ENCODE peak calls at places on chromosomes 1 and 21, in nine cellular contexts. J is astrocyte of the spinal cord; W is psoas muscle; I is spleen; Q is AG10803; L is mammary epithelial cell; S is tibial nerve; V is CD8-positive, alpha-beta T cell; G is A549. T is an unnamed sample.

GRCh38 chr1:23699280-23700179 is 7.9 kb downstream of the RPL11 start:
- DNase-seq in Q (no peak), I (no peak), J (no peak), G (no peak), V (no peak), S (no peak), W (no peak), L (peak), T (no peak)

GRCh38 chr1:224450164-224450955 is 15.8 kb upstream of the WDR26 start:
- DNase-seq in S (no peak), V (peak), G (no peak), W (no peak), L (no peak), I (no peak), Q (no peak), J (no peak), T (no peak)

GRCh38 chr1:20893931-20894330 is 106.8 kb upstream of the HP1BP3 start:
- DNase-seq in V (no peak), L (peak), Q (no peak), I (no peak), G (no peak), J (no peak), W (no peak), S (no peak), T (no peak)

GRCh38 chr1:212699104-212699838 is 369 bp downstream of the BATF3 start:
- DNase-seq in Q (peak), G (peak), I (peak), L (no peak), W (peak), S (no peak), V (peak), J (peak), T (no peak)

GRCh38 chr1:19398309-19398760 is 86.2 kb downstream of the SLC66A1 start:
- DNase-seq in L (peak), V (no peak), Q (peak), I (no peak), S (no peak), W (no peak), J (peak), G (no peak), T (no peak)

GRCh38 chr1:43549921-43550597 is 19.4 kb downstream of the PTPRF start:
- DNase-seq in L (peak), G (no peak), Q (no peak), I (no peak), V (no peak), J (no peak), W (no peak), S (peak), T (no peak)

GRCh38 chr1:48036693-48037386 is 39.7 kb upstream of the TRABD2B start:
- DNase-seq in G (no peak), V (no peak), S (no peak), J (peak), W (no peak), Q (peak), L (peak), I (no peak), T (no peak)

GRCh38 chr1:118934706-118935105 is 53.4 kb downstream of the TBX15 start:
- DNase-seq in L (no peak), S (no peak), Q (peak), W (no peak), G (no peak), V (no peak), J (peak), I (no peak), T (no peak)

GRCh38 chr1:77281491-77282186 is at the start of gene AK5:
- DNase-seq in L (peak), I (peak), J (peak), S (no peak), V (peak), G (peak), Q (peak), W (peak), T (no peak)

GRCh38 chr1:183635112-183635605 is 424 bp downstream of the ARPC5 start:
- DNase-seq in G (no peak), L (no peak), I (peak), J (no peak), Q (peak), S (no peak), V (no peak), W (peak), T (no peak)

GRCh38 chr1:149962039-149962647 is 25.5 kb upstream of the MTMR11 start:
- DNase-seq in W (no peak), L (peak), Q (peak), G (peak), S (peak), J (peak), V (peak), I (no peak), T (peak)

GRCh38 chr1:40662864-40663263 is 2.6 kb downstream of the RIMS3 start:
- DNase-seq in L (peak), G (no peak), J (peak), Q (peak), W (no peak), I (no peak), V (no peak), S (no peak), T (no peak)

GRCh38 chr1:87061742-87062156 is 147.3 kb downstream of the HS2ST1 start:
- DNase-seq in W (no peak), L (peak), Q (peak), I (no peak), J (peak), G (no peak), V (no peak), S (no peak), T (no peak)

GRCh38 chr1:212179394-212180076 is 105.7 kb upstream of the PPP2R5A start:
- DNase-seq in S (no peak), I (no peak), G (peak), V (no peak), Q (peak), J (peak), L (peak), W (no peak), T (no peak)

GRCh38 chr1:194372266-194372665 is 1185.9 kb upstream of the B3GALT2 start:
- DNase-seq in Q (no peak), L (no peak), G (no peak), S (no peak), J (no peak), V (no peak), W (no peak), I (no peak), T (no peak)

GRCh38 chr1:1048765-1049164 is 25.3 kb downstream of the RNF223 start:
- DNase-seq in S (no peak), V (no peak), I (no peak), G (no peak), J (no peak), Q (no peak), L (no peak), W (no peak), T (no peak)

GRCh38 chr1:92623187-92623778 is 136.6 kb upstream of the GFI1 start:
- DNase-seq in S (no peak), W (no peak), G (peak), L (no peak), V (no peak), J (peak), I (no peak), Q (peak), T (no peak)

GRCh38 chr1:212415107-212415841 is 588 bp upstream of the PACC1 start:
- DNase-seq in S (no peak), J (no peak), L (no peak), G (no peak), V (no peak), Q (no peak), W (no peak), I (no peak), T (no peak)

GRCh38 chr1:182662121-182662890 is 22.1 kb downstream of the RGS8 start:
- DNase-seq in Q (no peak), W (no peak), J (no peak), S (no peak), V (no peak), I (no peak), G (no peak), L (no peak), T (no peak)

GRCh38 chr1:55547441-55547840 is 332.3 kb upstream of the USP24 start:
- DNase-seq in L (no peak), G (no peak), S (no peak), V (no peak), W (no peak), Q (peak), J (no peak), I (no peak), T (no peak)

GRCh38 chr1:165666152-165666551 is 32.2 kb downstream of the ALDH9A1 start:
- DNase-seq in L (no peak), S (no peak), V (no peak), I (no peak), W (no peak), Q (peak), J (no peak), G (no peak), T (no peak)

GRCh38 chr1:94069649-94070285 is 51.2 kb downstream of the ABCA4 start:
- DNase-seq in V (no peak), L (no peak), J (no peak), I (no peak), Q (peak), S (no peak), G (peak), W (no peak), T (no peak)

GRCh38 chr1:13899856-13900255 is 199.9 kb downstream of the PRDM2 start:
- DNase-seq in J (no peak), S (no peak), I (no peak), L (no peak), G (no peak), V (no peak), W (no peak), Q (peak), T (no peak)

GRCh38 chr1:82161651-82162238 is 361.0 kb downstream of the ADGRL2 start:
- DNase-seq in S (no peak), L (no peak), W (no peak), G (no peak), Q (no peak), V (no peak), I (no peak), J (peak), T (no peak)

GRCh38 chr21:46295177-46295711 is 9.1 kb downstream of the YBEY start:
- DNase-seq in Q (peak), V (no peak), I (no peak), W (peak), J (peak), G (no peak), S (no peak), L (no peak), T (no peak)

GRCh38 chr1:114094303-114094663 is 59.4 kb downstream of the SYT6 start:
- DNase-seq in J (peak), G (no peak), Q (peak), W (no peak), V (no peak), L (peak), I (no peak), S (no peak), T (no peak)

GRCh38 chr1:48114596-48115384 is 107.7 kb upstream of the SLC5A9 start:
- DNase-seq in I (no peak), S (no peak), W (no peak), G (no peak), V (no peak), Q (no peak), L (peak), J (peak), T (no peak)

GRCh38 chr1:46171351-46171750 is 3.5 kb upstream of the TSPAN1 start:
- DNase-seq in L (peak), V (no peak), J (no peak), W (peak), S (no peak), G (no peak), I (no peak), Q (no peak), T (no peak)

GRCh38 chr1:234961468-234962339 is 166.9 kb downstream of the TOMM20 start:
- DNase-seq in S (no peak), I (no peak), Q (peak), V (no peak), W (no peak), J (peak), G (peak), L (no peak), T (no peak)

GRCh38 chr1:44801491-44802305 is 1.5 kb downstream of the PLK3 start:
- DNase-seq in G (no peak), J (no peak), Q (no peak), V (peak), S (no peak), I (peak), W (no peak), L (peak), T (no peak)

GRCh38 chr1:161985301-161985825 is 38.3 kb downstream of the OLFML2B start:
- DNase-seq in G (no peak), W (no peak), L (no peak), I (no peak), S (no peak), Q (no peak), V (no peak), J (no peak), T (no peak)

GRCh38 chr1:208026880-208027438 is 116.0 kb upstream of the CD34 start:
- DNase-seq in L (no peak), G (no peak), I (no peak), Q (no peak), J (no peak), W (no peak), V (no peak), S (no peak), T (no peak)

GRCh38 chr1:160256396-160257046 is 5.8 kb downstream of the DCAF8 start:
- DNase-seq in S (no peak), G (no peak), I (no peak), L (peak), J (peak), W (no peak), Q (peak), V (no peak), T (no peak)

GRCh38 chr1:247415423-247416361 is at the start of gene NLRP3:
- DNase-seq in V (peak), J (no peak), G (no peak), Q (peak), S (no peak), L (peak), W (peak), I (peak), T (no peak)

GRCh38 chr1:38138498-38139233 is 92.1 kb upstream of the POU3F1 start:
- DNase-seq in S (peak), I (no peak), Q (peak), W (peak), L (peak), V (no peak), G (peak), J (peak), T (no peak)

GRCh38 chr1:97145321-97145956 is 423.9 kb downstream of the PTBP2 start:
- DNase-seq in L (peak), J (peak), G (no peak), Q (peak), V (no peak), W (no peak), I (no peak), S (no peak), T (no peak)

GRCh38 chr1:70745199-70745598 is 302.4 kb downstream of the PTGER3 start:
- DNase-seq in G (no peak), J (no peak), V (no peak), W (no peak), L (no peak), I (no peak), Q (no peak), S (no peak), T (no peak)

GRCh38 chr1:65724151-65724550 is 68.5 kb upstream of the PDE4B start:
- DNase-seq in I (no peak), S (no peak), J (no peak), Q (no peak), V (no peak), G (no peak), W (no peak), L (no peak), T (no peak)

DNA sequence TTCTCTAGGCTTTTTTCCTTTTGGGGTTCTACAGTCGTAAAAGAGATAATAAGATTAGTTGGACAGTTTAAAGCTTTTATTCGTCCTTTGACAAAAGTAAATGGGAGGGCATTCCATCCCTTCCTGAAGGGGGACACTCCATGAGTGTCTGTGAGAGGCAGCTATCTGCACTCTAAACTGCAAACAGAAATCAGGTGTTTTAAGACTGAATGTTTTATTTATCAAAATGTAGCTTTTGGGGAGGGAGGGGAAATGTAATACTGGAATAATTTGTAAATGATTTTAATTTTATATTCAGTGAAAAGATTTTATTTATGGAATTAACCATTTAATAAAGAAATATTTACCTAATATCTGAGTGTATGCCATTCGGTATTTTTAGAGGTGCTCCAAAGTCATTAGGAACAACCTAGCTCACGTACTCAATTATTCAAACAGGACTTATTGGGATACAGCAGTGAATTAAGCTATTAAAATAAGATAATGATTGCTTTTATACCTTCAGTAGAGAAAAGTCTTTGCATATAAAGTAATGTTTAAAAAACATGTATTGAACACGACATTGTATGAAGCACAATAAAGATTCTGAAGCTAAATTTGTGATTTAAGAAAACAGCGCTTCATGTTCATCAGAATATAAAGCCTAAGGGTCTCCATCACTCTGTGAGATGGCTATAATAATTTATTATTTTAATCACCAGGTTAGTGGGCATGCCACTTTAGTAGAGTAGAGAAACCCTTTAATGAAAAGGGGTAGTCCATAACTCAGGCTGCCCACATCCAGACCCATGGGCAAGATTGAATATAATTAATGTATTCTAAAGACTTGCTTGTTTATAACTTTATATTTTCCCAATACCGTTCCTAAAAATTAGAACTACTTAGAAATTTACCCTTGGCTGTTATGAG is 3.0 kb downstream of the CCN1 start:
- DNase-seq in I (no peak), J (no peak), W (no peak), V (no peak), Q (no peak), G (no peak), L (no peak), S (no peak), T (no peak)
- H3K4me3 ChIP-seq in I (peak), J (peak), W (peak), V (no peak), Q (peak), G (peak), L (no peak), S (no peak), T (no peak)

GRCh38 chr21:42653492-42654061 is at the start of gene PDE9A:
- DNase-seq in V (no peak), J (no peak), W (peak), Q (no peak), S (no peak), G (no peak), I (peak), L (no peak), T (no peak)

GRCh38 chr21:42654913-42655796 is 1.7 kb downstream of the PDE9A start:
- DNase-seq in J (no peak), V (peak), W (no peak), L (no peak), G (no peak), Q (no peak), S (no peak), I (no peak), T (no peak)

GRCh38 chr21:42652527-42653491 is 612 bp upstream of the PDE9A start:
- DNase-seq in I (peak), Q (peak), J (peak), V (no peak), S (peak), G (peak), W (peak), L (peak), T (no peak)

GRCh38 chr21:42655797-42656770 is 2.7 kb downstream of the PDE9A start:
- DNase-seq in W (no peak), L (peak), Q (no peak), J (no peak), G (no peak), S (no peak), V (no peak), I (peak), T (no peak)

GRCh38 chr21:42654179-42654912 is 925 bp downstream of the PDE9A start:
- DNase-seq in S (no peak), G (peak), Q (no peak), I (peak), J (no peak), V (no peak), W (no peak), L (peak), T (no peak)
- TF ChIP-seq CTCF in S (no peak), G (no peak), Q (no peak), I (no peak), J (peak), V (no peak), W (no peak), L (no peak), T (no peak)

GRCh38 chr1:153679337-153680119 is 1.0 kb downstream of the NPR1 start:
- DNase-seq in G (peak), Q (no peak), S (no peak), W (no peak), V (peak), I (peak), J (no peak), L (no peak), T (no peak)
- H3K4me3 ChIP-seq in G (peak), Q (no peak), S (peak), W (peak), V (peak), I (peak), J (peak), L (peak), T (peak)

GRCh38 chr1:84550826-84551225 is 23.4 kb downstream of the CTBS start:
- DNase-seq in V (no peak), J (no peak), I (no peak), W (no peak), L (no peak), S (no peak), G (no peak), Q (peak), T (no peak)
- TF ChIP-seq CTCF in V (no peak), J (no peak), I (no peak), W (no peak), L (no peak), S (no peak), G (no peak), Q (no peak), T (no peak)

GRCh38 chr1:84168783-84169182 is 24.7 kb downstream of the PRKACB start:
- DNase-seq in L (no peak), I (no peak), S (no peak), W (no peak), V (no peak), G (no peak), J (no peak), Q (no peak), T (no peak)

GRCh38 chr1:84171471-84171870 is 27.4 kb downstream of the PRKACB start:
- DNase-seq in L (no peak), G (no peak), W (no peak), I (no peak), S (no peak), J (no peak), V (no peak), Q (no peak), T (no peak)

GRCh38 chr1:84170171-84170570 is 26.1 kb downstream of the PRKACB start:
- DNase-seq in L (no peak), Q (no peak), J (no peak), G (no peak), W (no peak), V (no peak), S (no peak), I (no peak), T (no peak)

DNA sequence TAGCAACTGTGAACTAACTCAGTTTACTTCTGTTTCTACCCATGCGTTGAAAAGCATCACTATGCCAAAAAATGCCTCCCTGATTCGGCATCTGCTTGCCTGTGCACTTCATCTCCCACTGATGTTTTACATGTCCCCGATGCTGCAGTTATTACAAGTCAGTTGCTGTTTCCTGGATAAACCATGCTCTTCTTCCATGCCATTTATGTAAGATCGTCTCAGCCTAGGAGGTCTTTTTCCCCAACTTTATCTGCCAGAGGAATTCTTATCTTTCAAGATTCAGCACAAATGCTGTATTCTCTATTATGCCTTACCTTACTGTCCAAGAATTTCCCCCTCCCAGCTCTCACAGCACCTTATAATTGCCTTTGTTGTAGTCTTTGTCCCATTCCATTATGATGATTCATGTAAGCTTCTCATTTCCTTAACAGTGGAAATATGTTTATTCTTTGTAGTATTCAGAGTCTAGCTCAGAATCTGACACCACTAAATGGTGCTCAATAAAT is 30.0 kb downstream of the PRKACB start:
- DNase-seq in S (no peak), L (peak), Q (peak), G (peak), V (no peak), W (no peak), J (peak), I (no peak), T (no peak)
- H3K4me3 ChIP-seq in S (no peak), L (no peak), Q (no peak), G (peak), V (no peak), W (no peak), J (no peak), I (no peak), T (no peak)

GRCh38 chr1:26787706-26788514 is at the start of gene PIGV:
- DNase-seq in I (peak), Q (peak), S (peak), G (peak), W (peak), J (peak), L (peak), V (peak), T (no peak)
- TF ChIP-seq CTCF in I (peak), Q (peak), S (no peak), G (no peak), W (no peak), J (peak), L (peak), V (no peak), T (no peak)

T was measured in GM12864.